ENCODE peak calls at places on chromosomes 2 and 18, in seven cellular contexts. H is GM13976; O is CD8-positive, alpha-beta T cell; T is HFFc6; Z is WERI-Rb-1; S is endodermal cell; C is T-cell. K is an unnamed sample.

GRCh38 chr2:2662037-2662846 is 331.2 kb upstream of the MYT1L start:
- DNase-seq in H (no peak), O (no peak), T (no peak), Z (no peak), S (no peak), C (no peak), K (no peak)

GRCh38 chr2:223697921-223698645 is 95.9 kb upstream of the SCG2 start:
- DNase-seq in H (no peak), O (no peak), T (no peak), Z (no peak), S (no peak), C (no peak), K (no peak)

GRCh38 chr2:66541646-66542045 is 106.7 kb downstream of the MEIS1 start:
- DNase-seq in H (no peak), O (no peak), T (no peak), Z (no peak), S (no peak), C (no peak), K (no peak)

GRCh38 chr18:46488472-46489213 is 168.4 kb downstream of the LOXHD1 start:
- DNase-seq in H (no peak), O (no peak), T (no peak), Z (no peak), S (peak), C (no peak), K (peak)

GRCh38 chr2:197242719-197243118 is 67.9 kb downstream of the ANKRD44 start:
- DNase-seq in H (no peak), O (no peak), T (no peak), Z (no peak), S (no peak), C (no peak), K (no peak)

GRCh38 chr2:207676827-207677354 is 34.5 kb upstream of the CCNYL1 start:
- DNase-seq in H (no peak), O (no peak), T (peak), Z (no peak), S (no peak), C (no peak), K (peak)

GRCh38 chr2:232960862-232961261 is 52.2 kb downstream of the NGEF start:
- DNase-seq in H (no peak), O (no peak), T (no peak), Z (no peak), S (no peak), C (no peak), K (no peak)

GRCh38 chr18:56501896-56502295 is 136.5 kb downstream of the TXNL1 start:
- DNase-seq in H (no peak), O (no peak), T (no peak), Z (no peak), S (no peak), C (no peak), K (no peak)

GRCh38 chr18:48408727-48409590 is at the start of gene ZBTB7C:
- DNase-seq in H (peak), O (no peak), T (no peak), Z (peak), S (peak), C (no peak), K (no peak)